ENCODE peak calls at places on chromosomes 2 and 18, in four cellular contexts. X is psoas muscle, J is adrenal gland, L is thoracic aorta. D is an unnamed sample.

GRCh38 chr2:210531050-210531449 is 25.3 kb upstream of the CPS1 start:
- DNase-seq in L (no peak), X (no peak), J (no peak), D (no peak)

GRCh38 chr18:59155140-59155539 is 15.5 kb downstream of the SEC11C start:
- DNase-seq in L (no peak), X (no peak), J (no peak), D (no peak)

GRCh38 chr18:5903386-5903785 is 8.1 kb upstream of the TMEM200C start:
- DNase-seq in J (no peak), X (no peak), L (no peak), D (no peak)

GRCh38 chr2:62785216-62785615 is 79.7 kb downstream of the EHBP1 start:
- DNase-seq in X (no peak), J (no peak), L (no peak), D (no peak)

GRCh38 chr18:54828290-54828871 is at the start of gene RAB27B:
- DNase-seq in J (peak; percentile 80), X (peak; percentile 72), L (no peak), D (no peak)

GRCh38 chr2:123502926-123503325 is 522.2 kb upstream of the CNTNAP5 start:
- DNase-seq in J (no peak), L (no peak), X (no peak), D (no peak)

GRCh38 chr18:6327895-6328623 is 86.7 kb downstream of the L3MBTL4 start:
- DNase-seq in X (no peak), J (no peak), L (no peak), D (no peak)

GRCh38 chr18:4101009-4101408 is 354.1 kb downstream of the DLGAP1 start:
- DNase-seq in L (no peak), X (no peak), J (no peak), D (no peak)

GRCh38 chr18:62610509-62611394 is 87.9 kb downstream of the ZCCHC2 start:
- DNase-seq in J (no peak), L (no peak), X (no peak), D (no peak)

GRCh38 chr2:23544589-23545295 is 159.8 kb downstream of the KLHL29 start:
- DNase-seq in X (no peak), J (no peak), L (no peak), D (no peak)

GRCh38 chr2:200873561-200873960 is 9.1 kb upstream of the CLK1 start:
- DNase-seq in L (no peak), J (peak; percentile 75), X (no peak), D (no peak)

GRCh38 chr2:180040146-180040925 is 33.2 kb upstream of the CWC22 start:
- DNase-seq in X (no peak), J (no peak), L (no peak), D (no peak)

GRCh38 chr2:96202152-96202856 is 6.3 kb downstream of the STARD7 start:
- DNase-seq in L (no peak), X (no peak), J (no peak), D (no peak)

GRCh38 chr2:100422320-100422719 is 4.9 kb upstream of the CHST10 start:
- DNase-seq in J (peak; percentile 72), X (no peak), L (no peak), D (no peak)

GRCh38 chr2:172113617-172114016 is 10.9 kb upstream of the DLX2 start:
- DNase-seq in X (no peak), J (no peak), L (no peak), D (no peak)

GRCh38 chr2:12824771-12825363 is 108.1 kb downstream of the TRIB2 start:
- DNase-seq in L (no peak), X (peak; percentile 85), J (peak; percentile 68), D (no peak)

GRCh38 chr2:146931109-146931508 is 913.7 kb upstream of the ACVR2A start:
- DNase-seq in J (no peak), X (no peak), L (no peak), D (no peak)

GRCh38 chr18:50399582-50399981 is 24.7 kb downstream of the SKA1 start:
- DNase-seq in L (no peak), X (no peak), J (no peak), D (no peak)
- H3K27ac ChIP-seq in L (no peak overlapping the region), X (no peak overlapping the region), J (no peak overlapping the region), D (no peak overlapping the region)

GRCh38 chr18:48929212-48929612 is 21.6 kb downstream of the SMAD7 start:
- DNase-seq in J (no peak), X (no peak), L (no peak), D (no peak)
- H3K27ac ChIP-seq in J (peak overlapping the region; percentile 85), X (peak overlapping the region; percentile 36), L (peak overlapping the region; percentile 87), D (peak overlapping the region; percentile 82)

GRCh38 chr2:36960773-36961172 is 5.6 kb downstream of the STRN start:
- DNase-seq in L (no peak), X (no peak), J (no peak), D (no peak)
- H3K27ac ChIP-seq in L (no peak overlapping the region), X (no peak overlapping the region), J (no peak overlapping the region), D (no peak overlapping the region)

GRCh38 chr2:69582582-69583176 is 60.9 kb downstream of the AAK1 start:
- DNase-seq in J (no peak), X (no peak), L (no peak), D (no peak)
- H3K27ac ChIP-seq in J (peak overlapping the region; percentile 56), X (peak overlapping the region; percentile 70), L (no peak overlapping the region), D (no peak overlapping the region)

DNA sequence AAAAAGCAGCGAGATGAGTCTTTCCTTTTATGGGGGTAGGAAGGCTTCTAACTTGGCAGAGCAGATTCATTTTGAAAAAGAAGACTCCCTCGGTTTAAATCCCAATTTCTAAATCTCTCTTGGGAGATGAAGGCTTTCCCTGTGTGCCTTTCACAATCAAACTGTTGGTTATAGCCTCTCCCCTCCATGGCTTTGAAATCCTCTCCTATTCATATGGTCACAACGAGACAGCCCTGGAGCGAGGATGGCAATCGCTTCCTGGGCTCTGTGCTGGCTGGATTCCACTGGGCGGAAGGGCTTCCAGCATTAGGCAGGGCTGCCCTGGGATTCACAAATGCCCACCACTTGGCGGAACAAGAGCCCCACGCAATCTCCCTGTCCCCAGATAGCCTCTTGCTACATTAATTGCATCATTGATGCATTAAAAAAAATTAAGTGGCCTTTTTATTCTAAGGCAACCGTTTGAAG is 1.6 kb downstream of the CAVIN2 start:
- DNase-seq in J (no peak), X (peak; percentile 59), L (no peak), D (no peak)
- H3K27ac ChIP-seq in J (peak overlapping the region; percentile 83), X (peak overlapping the region; percentile 56), L (no peak overlapping the region), D (no peak overlapping the region)

GRCh38 chr2:205343103-205343502 is 339.2 kb upstream of the NRP2 start:
- DNase-seq in X (no peak), J (no peak), L (no peak), D (no peak)

GRCh38 chr2:205333351-205333750 is 348.9 kb upstream of the NRP2 start:
- DNase-seq in L (no peak), X (no peak), J (no peak), D (no peak)

GRCh38 chr2:205337307-205337706 is 345.0 kb upstream of the NRP2 start:
- DNase-seq in J (no peak), X (no peak), L (no peak), D (no peak)
- H3K27ac ChIP-seq in J (no peak overlapping the region), X (no peak overlapping the region), L (no peak overlapping the region), D (no peak overlapping the region)

DNA sequence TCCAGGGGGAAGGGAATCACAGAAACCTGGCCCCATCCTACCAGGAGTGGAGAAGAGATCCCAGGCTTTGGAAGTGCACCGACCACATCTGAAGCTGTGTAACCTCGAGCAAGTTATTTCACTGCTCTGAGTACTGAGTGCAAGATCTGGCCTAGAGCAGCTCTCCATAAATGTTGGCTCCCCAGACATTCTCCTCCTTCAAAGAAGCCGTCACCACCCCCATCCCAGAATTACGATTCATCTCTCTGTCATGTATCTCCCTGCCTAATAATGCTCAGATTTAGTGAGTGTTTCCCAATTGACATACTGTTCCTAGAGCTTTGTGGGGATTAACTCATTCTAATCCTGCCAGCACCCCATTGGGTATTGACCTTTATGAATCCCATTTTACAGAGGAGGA is 51.7 kb downstream of the TNS1 start:
- DNase-seq in X (no peak), L (no peak), J (no peak), D (no peak)
- H3K27ac ChIP-seq in X (peak overlapping the region; percentile 9), L (peak overlapping the region; percentile 88), J (peak overlapping the region; percentile 77), D (no peak overlapping the region)

DNA sequence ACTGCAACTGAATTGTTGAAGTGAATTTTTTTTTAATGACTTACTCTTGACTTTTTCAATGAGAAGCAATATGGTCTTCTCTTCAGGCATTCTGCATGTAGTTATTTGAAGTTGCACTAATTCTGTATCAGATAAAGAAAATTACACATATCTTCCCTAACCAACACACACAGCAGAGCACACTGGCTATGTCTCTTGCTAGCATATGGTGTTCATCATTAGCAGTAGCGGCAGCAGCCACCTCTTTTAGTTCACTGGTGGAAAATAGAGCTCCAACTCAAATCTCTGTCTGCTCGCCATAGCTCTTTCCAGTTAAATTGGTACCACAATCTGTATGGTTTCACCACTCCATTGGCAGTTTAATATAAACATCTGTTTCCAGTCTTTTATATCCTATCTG is 278.1 kb upstream of the ZEB2 start:
- DNase-seq in J (no peak), X (no peak), L (no peak), D (no peak)
- H3K27ac ChIP-seq in J (no peak overlapping the region), X (no peak overlapping the region), L (no peak overlapping the region), D (no peak overlapping the region)

DNA sequence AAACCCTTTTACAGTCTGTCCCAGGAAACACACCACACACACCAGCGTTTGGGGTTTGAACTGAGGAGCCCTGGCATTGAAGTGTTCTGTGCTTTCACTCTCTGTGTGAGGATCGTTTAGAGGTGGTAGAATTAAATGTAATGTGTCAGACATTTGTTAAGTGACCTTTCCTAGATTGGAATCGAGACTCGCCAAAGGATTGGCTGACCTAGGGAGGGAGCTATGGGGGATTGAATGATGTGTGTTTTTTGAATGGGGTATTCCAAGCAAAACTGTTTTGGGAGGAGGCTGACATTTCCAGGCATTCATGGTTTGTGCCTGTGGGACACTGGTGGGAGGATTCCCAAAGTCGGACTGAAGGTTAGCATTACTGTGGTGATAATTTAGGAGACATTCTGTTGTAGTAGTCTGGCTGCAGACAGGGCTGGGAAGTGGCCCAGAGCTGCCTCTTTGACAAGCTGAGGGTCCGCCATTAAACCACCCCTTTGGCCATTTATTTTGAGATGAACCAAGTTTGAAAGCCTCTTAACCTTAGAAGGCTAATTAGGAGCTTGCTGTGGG is 1.7 kb downstream of the MYO1B start:
- DNase-seq in L (no peak), J (no peak), X (no peak), D (no peak)
- H3K27ac ChIP-seq in L (peak overlapping the region; percentile 70), J (peak overlapping the region; percentile 71), X (peak overlapping the region; percentile 27), D (no peak overlapping the region)

GRCh38 chr2:42298996-42299754 is 61.8 kb downstream of the COX7A2L start:
- DNase-seq in L (no peak), X (no peak), J (no peak), D (no peak)
- H3K27ac ChIP-seq in L (no peak overlapping the region), X (no peak overlapping the region), J (no peak overlapping the region), D (no peak overlapping the region)